ENCODE peak calls at places on chromosome 18, in seven cellular contexts. G is neural progenitor cell; R is RWPE2; F is adrenal gland; T is naive thymus-derived CD4-positive, alpha-beta T cell; Z is left ventricle myocardium inferior; X is mammary epithelial cell. U is an unnamed sample. For H3K9me3, the result is how much of the 10 kb centered on the place peaks cover.

GRCh38 chr18:70464343-70465114 is 175.7 kb downstream of the SOCS6 start:
- DNase-seq in G (peak), R (no peak), F (peak), T (no peak), Z (peak), X (peak), U (peak)

GRCh38 chr18:33135951-33136660 is 304.4 kb downstream of the CCDC178 start:
- DNase-seq in G (no peak), R (no peak), F (no peak), T (no peak), Z (no peak), X (no peak), U (no peak)

GRCh38 chr18:22063077-22063476 is 106.3 kb upstream of the GATA6 start:
- DNase-seq in G (no peak), R (no peak), F (peak), T (no peak), Z (no peak), X (no peak), U (no peak)

GRCh38 chr18:1014951-1015627 is 110.4 kb downstream of the ADCYAP1 start:
- DNase-seq in G (peak), R (no peak), F (no peak), T (no peak), Z (no peak), X (no peak), U (no peak)

GRCh38 chr18:10376735-10377134 is 77.7 kb upstream of the APCDD1 start:
- DNase-seq in G (no peak), R (no peak), F (peak), T (no peak), Z (peak), X (no peak), U (no peak)

GRCh38 chr18:44452346-44452745 is 228.3 kb upstream of the SETBP1 start:
- DNase-seq in G (no peak), R (no peak), F (no peak), T (no peak), Z (no peak), X (no peak), U (no peak)

GRCh38 chr18:58755304-58756010 is 84.2 kb downstream of the MALT1 start:
- DNase-seq in G (no peak), R (no peak), F (no peak), T (no peak), Z (peak), X (peak), U (no peak)

GRCh38 chr18:50310080-50310479 is 22.6 kb upstream of the CXXC1 start:
- DNase-seq in G (no peak), R (no peak), F (no peak), T (no peak), Z (no peak), X (no peak), U (no peak)

GRCh38 chr18:65859075-65859474 is 108.3 kb downstream of the CDH7 start:
- DNase-seq in G (no peak), R (no peak), F (no peak), T (no peak), Z (no peak), X (no peak), U (no peak)

GRCh38 chr18:2821695-2822094 is 25.1 kb upstream of the EMILIN2 start:
- DNase-seq in G (no peak), R (no peak), F (no peak), T (no peak), Z (no peak), X (no peak), U (no peak)

GRCh38 chr18:77067315-77068061 is 65.1 kb downstream of the MBP start:
- DNase-seq in G (no peak), R (no peak), F (peak), T (peak), Z (peak), X (peak), U (peak)

GRCh38 chr18:23810396-23810795 is 121.1 kb downstream of the LAMA3 start:
- DNase-seq in G (no peak), R (no peak), F (no peak), T (no peak), Z (no peak), X (no peak), U (no peak)

GRCh38 chr18:46167971-46168370 is 63.8 kb downstream of the HAUS1 start:
- DNase-seq in G (no peak), R (no peak), F (no peak), T (no peak), Z (no peak), X (no peak), U (no peak)

GRCh38 chr18:73752546-73752945 is 395.1 kb downstream of the FBXO15 start:
- DNase-seq in G (no peak), R (no peak), F (no peak), T (no peak), Z (no peak), X (peak), U (no peak)

GRCh38 chr18:61322265-61322873 is 10.9 kb upstream of the CDH20 start:
- DNase-seq in G (peak), R (no peak), F (peak), T (peak), Z (peak), X (peak), U (no peak)

GRCh38 chr18:12432196-12432595 is 24.5 kb downstream of the PRELID3A start:
- DNase-seq in G (no peak), R (no peak), F (no peak), T (no peak), Z (no peak), X (no peak), U (no peak)

GRCh38 chr18:59986139-59986538 is 86.3 kb downstream of the PMAIP1 start:
- DNase-seq in G (no peak), R (no peak), F (no peak), T (no peak), Z (no peak), X (no peak), U (no peak)

GRCh38 chr18:31247574-31248199 is 70.3 kb upstream of the DSG1 start:
- DNase-seq in G (no peak), R (no peak), F (no peak), T (no peak), Z (no peak), X (peak), U (no peak)

GRCh38 chr18:12085786-12086185 is 7.9 kb upstream of the ANKRD62 start:
- DNase-seq in G (no peak), R (no peak), F (no peak), T (no peak), Z (no peak), X (no peak), U (no peak)

GRCh38 chr18:76699923-76700322 is 122.4 kb upstream of the ZNF236 start:
- DNase-seq in G (no peak), R (no peak), F (no peak), T (no peak), Z (no peak), X (no peak), U (no peak)

GRCh38 chr18:58345875-58346274 is 283.0 kb downstream of the ALPK2 start:
- DNase-seq in G (peak), R (no peak), F (no peak), T (no peak), Z (no peak), X (no peak), U (no peak)

GRCh38 chr18:22284581-22285230 is 115.3 kb downstream of the GATA6 start:
- DNase-seq in G (no peak), R (no peak), F (no peak), T (no peak), Z (no peak), X (no peak), U (no peak)

GRCh38 chr18:73959341-73959740 is 188.3 kb downstream of the FBXO15 start:
- DNase-seq in G (no peak), R (no peak), F (no peak), T (no peak), Z (no peak), X (no peak), U (no peak)

GRCh38 chr18:3869848-3870247 is 419.9 kb downstream of the TGIF1 start:
- DNase-seq in G (peak), R (no peak), F (no peak), T (no peak), Z (no peak), X (peak), U (no peak)

GRCh38 chr18:8359481-8359880 is 249.8 kb upstream of the RAB12 start:
- DNase-seq in G (no peak), R (no peak), F (no peak), T (no peak), Z (no peak), X (no peak), U (no peak)

GRCh38 chr18:46398005-46398404 is 259.0 kb downstream of the LOXHD1 start:
- DNase-seq in G (no peak), R (no peak), F (no peak), T (no peak), Z (no peak), X (no peak), U (no peak)

GRCh38 chr18:7755753-7756475 is 188.8 kb downstream of the PTPRM start:
- DNase-seq in G (no peak), R (no peak), F (no peak), T (no peak), Z (no peak), X (no peak), U (no peak)

GRCh38 chr18:3305354-3305762 is 43.4 kb downstream of the MYL12B start:
- DNase-seq in G (no peak), R (peak), F (no peak), T (peak), Z (no peak), X (peak), U (no peak)

GRCh38 chr18:70907673-70908072 is 618.8 kb downstream of the SOCS6 start:
- DNase-seq in G (peak), R (no peak), F (no peak), T (no peak), Z (no peak), X (no peak), U (no peak)

GRCh38 chr18:46406539-46406932 is 250.5 kb downstream of the LOXHD1 start:
- DNase-seq in G (no peak), R (no peak), F (no peak), T (no peak), Z (no peak), X (no peak), U (no peak)

GRCh38 chr18:22550366-22550765 is 132.7 kb upstream of the CTAGE1 start:
- DNase-seq in G (no peak), R (no peak), F (no peak), T (no peak), Z (no peak), X (peak), U (no peak)

DNA sequence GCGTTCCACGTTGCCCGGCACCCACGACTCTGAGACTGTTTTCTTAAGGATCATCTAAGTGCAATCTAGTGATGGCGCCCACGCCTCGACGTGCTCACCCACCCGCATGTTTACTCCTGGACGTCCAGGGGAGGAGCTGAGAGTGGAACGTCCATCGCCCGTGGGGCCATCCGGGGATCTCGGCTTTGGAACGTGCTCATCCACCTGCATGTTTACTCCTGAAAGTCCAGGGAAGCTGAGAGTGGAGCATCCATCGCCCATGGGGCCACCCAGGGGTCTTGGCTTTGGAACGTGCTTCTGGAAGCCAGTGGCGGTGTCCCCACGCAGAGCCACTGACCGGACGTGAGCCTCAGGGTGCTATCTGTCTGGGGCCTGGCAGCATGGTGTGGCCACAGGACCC is 45.6 kb upstream of the SALL3 start:
- DNase-seq in G (no peak), R (no peak), F (no peak), T (no peak), Z (no peak), X (no peak), U (no peak)
- H3K9me3 ChIP-seq in G (under half), R (under half), F (under half), T (under half), Z (under half), X (under half), U (under half)

DNA sequence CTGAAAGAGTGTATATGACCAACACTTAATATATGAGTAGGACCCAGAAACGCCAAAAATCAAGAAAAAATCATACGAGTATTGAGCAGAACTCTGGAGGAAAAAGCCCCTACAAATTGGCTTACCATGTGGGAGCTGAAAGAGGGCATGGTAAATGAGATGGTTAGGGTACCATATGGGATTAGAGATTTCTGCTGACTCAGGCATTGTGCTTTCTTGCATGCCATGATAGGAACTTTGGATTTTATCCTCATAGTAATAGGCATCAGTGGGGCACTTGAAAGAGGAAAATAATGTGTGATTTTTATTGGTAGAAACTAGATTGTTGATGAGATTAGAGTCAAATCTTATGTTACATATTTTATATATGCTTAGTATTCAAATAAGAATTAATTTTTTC is 271.1 kb downstream of the CBLN2 start:
- DNase-seq in G (no peak), R (no peak), F (no peak), T (no peak), Z (no peak), X (no peak), U (no peak)
- H3K9me3 ChIP-seq in G (under half), R (under half), F (under half), T (under half), Z (under half), X (under half), U (under half)

DNA sequence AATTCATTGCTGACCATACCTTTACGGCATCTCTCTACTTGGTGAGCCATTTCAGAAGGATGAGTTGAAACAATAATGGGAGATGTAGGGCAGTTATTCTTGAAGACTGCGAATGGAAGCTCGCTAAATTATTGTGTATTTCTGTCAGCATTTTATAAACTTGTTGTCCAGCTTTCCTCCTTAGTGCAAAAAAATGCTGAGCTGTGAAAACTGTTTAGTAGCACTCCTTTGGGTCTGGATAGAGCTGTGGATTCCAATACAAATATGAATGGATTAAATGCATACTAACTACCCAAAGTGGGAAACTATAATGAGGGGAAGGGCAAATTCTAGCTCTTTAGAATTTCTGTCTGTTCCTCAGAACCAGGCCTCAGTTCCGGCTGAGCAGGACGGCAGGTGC is 461.6 kb downstream of the TXNL1 start:
- DNase-seq in G (no peak), R (no peak), F (no peak), T (no peak), Z (no peak), X (no peak), U (peak)
- H3K9me3 ChIP-seq in G (under half), R (under half), F (under half), T (under half), Z (under half), X (under half), U (under half)

GRCh38 chr18:14975431-14975830 is 227.5 kb downstream of the ANKRD30B start:
- DNase-seq in G (no peak), R (no peak), F (no peak), T (no peak), Z (no peak), X (no peak), U (no peak)

GRCh38 chr18:14979875-14980274 is 231.9 kb downstream of the ANKRD30B start:
- DNase-seq in G (no peak), R (no peak), F (no peak), T (no peak), Z (no peak), X (no peak), U (no peak)

GRCh38 chr18:14976736-14977430 is 228.9 kb downstream of the ANKRD30B start:
- DNase-seq in G (no peak), R (no peak), F (no peak), T (no peak), Z (no peak), X (peak), U (no peak)

GRCh38 chr18:14978962-14979535 is 231.1 kb downstream of the ANKRD30B start:
- DNase-seq in G (no peak), R (no peak), F (no peak), T (no peak), Z (no peak), X (no peak), U (no peak)

GRCh38 chr18:14978191-14978590 is 230.2 kb downstream of the ANKRD30B start:
- DNase-seq in G (no peak), R (no peak), F (no peak), T (no peak), Z (no peak), X (no peak), U (no peak)
- H3K9me3 ChIP-seq in G (under half), R (under half), F (under half), T (under half), Z (under half), X (under half), U (under half)

GRCh38 chr18:63867368-63867767 is 20.1 kb upstream of the SERPINB2 start:
- DNase-seq in G (no peak), R (no peak), F (no peak), T (no peak), Z (no peak), X (peak), U (no peak)

GRCh38 chr18:63868546-63868945 is 19.0 kb upstream of the SERPINB2 start:
- DNase-seq in G (no peak), R (no peak), F (no peak), T (no peak), Z (no peak), X (no peak), U (no peak)

GRCh38 chr18:63869851-63870250 is 17.7 kb upstream of the SERPINB2 start:
- DNase-seq in G (no peak), R (no peak), F (no peak), T (no peak), Z (no peak), X (peak), U (no peak)

GRCh38 chr18:63869374-63869773 is 18.1 kb upstream of the SERPINB2 start:
- DNase-seq in G (no peak), R (peak), F (no peak), T (no peak), Z (no peak), X (no peak), U (peak)

DNA sequence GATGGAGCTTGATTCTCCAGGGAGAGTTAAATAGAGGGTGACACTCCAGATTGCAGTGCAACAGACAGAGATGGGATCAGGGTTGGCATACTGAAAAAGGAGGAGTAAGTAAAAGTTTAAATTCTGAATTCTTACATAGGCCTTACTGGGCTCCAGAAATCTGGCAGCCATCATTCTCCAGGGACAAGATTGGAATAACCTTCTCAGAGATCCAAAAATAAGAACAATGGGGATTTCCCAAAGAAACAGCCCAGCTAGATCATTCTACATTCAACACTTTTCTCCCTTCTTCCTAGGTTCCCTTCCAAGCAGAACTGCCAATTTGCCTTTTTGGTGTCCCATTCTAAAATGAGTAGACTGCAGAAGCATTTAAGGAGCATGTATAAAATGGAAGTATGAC is 14.9 kb upstream of the SERPINB2 start:
- DNase-seq in G (no peak), R (no peak), F (no peak), T (no peak), Z (no peak), X (no peak), U (no peak)
- H3K9me3 ChIP-seq in G (under half), R (under half), F (under half), T (under half), Z (under half), X (under half), U (under half)

GRCh38 chr18:14941792-14942191 is 193.8 kb downstream of the ANKRD30B start:
- DNase-seq in G (no peak), R (no peak), F (no peak), T (no peak), Z (no peak), X (no peak), U (no peak)
- H3K9me3 ChIP-seq in G (under half), R (under half), F (under half), T (under half), Z (under half), X (under half), U (under half)

DNA sequence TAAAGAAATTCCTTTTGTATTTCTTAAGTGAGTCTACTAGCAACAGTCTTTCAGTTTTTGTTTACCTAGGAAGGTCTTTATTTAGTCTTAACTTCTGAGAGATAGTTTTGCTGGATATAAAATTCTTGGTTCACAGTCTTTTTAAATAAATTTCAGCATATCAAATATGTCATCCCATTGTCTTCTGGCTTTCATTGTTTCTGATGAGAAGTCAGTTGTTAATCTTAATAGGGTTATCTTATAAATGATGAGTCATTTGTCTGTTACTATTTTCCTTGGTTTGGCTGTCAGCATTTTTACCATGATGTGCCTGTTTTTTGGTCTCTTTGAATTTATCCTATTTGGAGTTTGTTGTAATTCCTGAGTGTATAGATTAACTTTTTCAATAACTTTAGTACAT is 129.3 kb downstream of the FAM210A start:
- DNase-seq in G (no peak), R (no peak), F (no peak), T (no peak), Z (no peak), X (no peak), U (no peak)
- H3K9me3 ChIP-seq in G (under half), R (under half), F (under half), T (under half), Z (under half), X (under half), U (under half)

GRCh38 chr18:6001867-6002266 is 106.5 kb upstream of the TMEM200C start:
- DNase-seq in G (no peak), R (no peak), F (no peak), T (no peak), Z (no peak), X (no peak), U (no peak)
- H3K9me3 ChIP-seq in G (under half), R (under half), F (under half), T (under half), Z (under half), X (under half), U (under half)

GRCh38 chr18:14965553-14965952 is 217.6 kb downstream of the ANKRD30B start:
- DNase-seq in G (no peak), R (no peak), F (no peak), T (no peak), Z (no peak), X (no peak), U (no peak)

GRCh38 chr18:14974088-14974487 is 226.1 kb downstream of the ANKRD30B start:
- DNase-seq in G (no peak), R (no peak), F (no peak), T (no peak), Z (no peak), X (peak), U (no peak)

GRCh38 chr18:14969507-14969906 is 221.5 kb downstream of the ANKRD30B start:
- DNase-seq in G (no peak), R (no peak), F (no peak), T (no peak), Z (no peak), X (no peak), U (no peak)

GRCh38 chr18:14971461-14972185 is 223.7 kb downstream of the ANKRD30B start:
- DNase-seq in G (no peak), R (no peak), F (no peak), T (no peak), Z (no peak), X (peak), U (no peak)

DNA sequence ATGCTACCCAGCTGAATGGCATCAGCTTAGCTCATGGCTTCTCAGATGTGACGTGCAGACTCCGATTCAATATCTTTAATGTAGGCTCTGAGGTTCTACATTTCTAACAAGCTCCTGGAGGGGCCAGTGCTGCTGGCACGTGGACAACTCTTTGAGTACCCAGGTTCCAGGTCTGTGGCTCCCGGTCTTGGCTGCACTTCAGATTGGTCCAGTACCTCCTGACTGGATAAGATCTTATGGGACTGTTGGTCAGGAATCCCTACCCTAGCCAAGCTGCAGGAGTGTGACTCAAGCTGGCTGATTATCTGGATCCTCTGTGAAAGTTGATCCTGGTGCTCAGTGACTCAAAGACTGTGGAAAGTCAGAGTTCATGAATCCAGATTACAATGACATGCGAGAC is 222.1 kb downstream of the ANKRD30B start:
- DNase-seq in G (no peak), R (no peak), F (no peak), T (no peak), Z (no peak), X (peak), U (no peak)
- H3K9me3 ChIP-seq in G (under half), R (under half), F (under half), T (under half), Z (under half), X (under half), U (under half)